ENCODE peak calls at places on chromosomes 2 and 18, in eight cellular contexts. L is A549, A is HepG2, S is endothelial cell of umbilical vein, V is K562, M is HCT116, E is H1, D is GM12878. W is an unnamed sample.
A peak's percentile ranks its signal among the peaks of the same experiment; 100 is the strongest.

GRCh38 chr18:7616661-7617060 is 49.5 kb downstream of the PTPRM start:
- DNase-seq in A (no peak), V (no peak), L (no peak), M (no peak), D (no peak), E (no peak), S (no peak), W (no peak)

GRCh38 chr2:33437297-33437696 is 39.2 kb upstream of the RASGRP3 start:
- DNase-seq in S (peak; percentile 28), A (no peak), D (no peak), V (peak; percentile 40), L (no peak), M (no peak), E (no peak), W (peak; percentile 97)

GRCh38 chr2:142678164-142678563 is 199.3 kb upstream of the KYNU start:
- DNase-seq in D (no peak), M (no peak), A (no peak), L (no peak), S (no peak), E (no peak), V (no peak), W (no peak)

GRCh38 chr18:5518899-5519371 is 24.9 kb downstream of the EPB41L3 start:
- DNase-seq in A (no peak), M (no peak), L (no peak), D (no peak), V (no peak), S (peak; percentile 81), E (no peak), W (peak; percentile 71)

GRCh38 chr2:215503381-215503780 is 67.5 kb upstream of the FN1 start:
- DNase-seq in A (no peak), E (no peak), M (no peak), L (no peak), S (no peak), D (no peak), V (no peak), W (no peak)

GRCh38 chr2:26401739-26402541 is at the start of gene DRC1:
- DNase-seq in D (no peak), A (no peak), V (no peak), S (peak; percentile 67), L (peak; percentile 98), E (peak; percentile 51), M (no peak), W (peak; percentile 67)

GRCh38 chr2:86769838-86770237 is 20.9 kb downstream of the CD8A start:
- DNase-seq in A (no peak), L (no peak), D (no peak), E (no peak), V (no peak), S (no peak), M (no peak), W (no peak)

GRCh38 chr2:166156985-166157490 is 29.2 kb upstream of the SCN1A start:
- DNase-seq in D (no peak), E (no peak), S (no peak), M (no peak), V (no peak), L (no peak), A (peak; percentile 74), W (no peak)

GRCh38 chr2:207115715-207116364 is 49.9 kb downstream of the KLF7 start:
- DNase-seq in S (peak; percentile 36), D (no peak), E (no peak), V (no peak), L (no peak), A (no peak), M (no peak), W (peak; percentile 63)

GRCh38 chr18:79954791-79955190 is 3.3 kb upstream of the SLC66A2 start:
- DNase-seq in D (no peak), M (no peak), L (no peak), E (no peak), V (no peak), S (no peak), A (no peak), W (no peak)

GRCh38 chr2:163701399-163702195 is 34.2 kb downstream of the FIGN start:
- DNase-seq in L (no peak), D (no peak), V (no peak), S (no peak), A (no peak), M (no peak), E (no peak), W (peak; percentile 6)
- H3K4me2 ChIP-seq in L (no peak overlapping the region), D (no peak overlapping the region), V (no peak overlapping the region), S (no peak overlapping the region), A (no peak overlapping the region), M (no peak overlapping the region), E (no peak overlapping the region), W (no peak overlapping the region)

DNA sequence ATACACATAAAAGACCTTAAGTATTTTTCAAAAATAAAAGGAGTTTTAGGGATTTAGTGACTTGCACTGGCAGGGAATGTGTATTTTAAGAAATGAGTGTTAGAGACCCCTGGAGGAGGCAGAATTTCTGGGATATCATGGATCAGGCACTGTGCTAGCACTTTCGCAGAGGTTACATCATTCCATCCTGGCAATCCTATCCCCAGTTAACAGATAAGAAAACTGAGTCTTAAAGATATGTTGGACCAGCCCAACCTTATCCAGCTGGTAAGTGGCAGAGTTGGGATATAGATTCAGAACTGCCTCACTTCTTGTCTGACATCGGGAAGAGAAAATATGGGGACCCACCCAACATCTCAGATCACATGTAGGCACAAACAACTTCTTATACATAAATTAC is 160.3 kb upstream of the EPAS1 start:
- DNase-seq in V (no peak), M (no peak), S (no peak), E (no peak), D (no peak), A (no peak), L (no peak), W (no peak)
- TF ChIP-seq POLR2A in V (no peak), M (no peak), S (no peak), E (no peak), D (no peak), A (no peak), L (no peak), W (no peak)

GRCh38 chr2:219433666-219434467 is 776 bp upstream of the SPEG start:
- DNase-seq in S (no peak), V (peak; percentile 75), A (peak; percentile 35), D (no peak), M (peak; percentile 69), E (peak; percentile 63), L (no peak), W (peak; percentile 71)
- H3K4me2 ChIP-seq in S (no peak overlapping the region), V (peak overlapping the region; percentile 18), A (no peak overlapping the region), D (no peak overlapping the region), M (peak overlapping the region; percentile 41), E (peak overlapping the region; percentile 94), L (no peak overlapping the region), W (no peak overlapping the region)

DNA sequence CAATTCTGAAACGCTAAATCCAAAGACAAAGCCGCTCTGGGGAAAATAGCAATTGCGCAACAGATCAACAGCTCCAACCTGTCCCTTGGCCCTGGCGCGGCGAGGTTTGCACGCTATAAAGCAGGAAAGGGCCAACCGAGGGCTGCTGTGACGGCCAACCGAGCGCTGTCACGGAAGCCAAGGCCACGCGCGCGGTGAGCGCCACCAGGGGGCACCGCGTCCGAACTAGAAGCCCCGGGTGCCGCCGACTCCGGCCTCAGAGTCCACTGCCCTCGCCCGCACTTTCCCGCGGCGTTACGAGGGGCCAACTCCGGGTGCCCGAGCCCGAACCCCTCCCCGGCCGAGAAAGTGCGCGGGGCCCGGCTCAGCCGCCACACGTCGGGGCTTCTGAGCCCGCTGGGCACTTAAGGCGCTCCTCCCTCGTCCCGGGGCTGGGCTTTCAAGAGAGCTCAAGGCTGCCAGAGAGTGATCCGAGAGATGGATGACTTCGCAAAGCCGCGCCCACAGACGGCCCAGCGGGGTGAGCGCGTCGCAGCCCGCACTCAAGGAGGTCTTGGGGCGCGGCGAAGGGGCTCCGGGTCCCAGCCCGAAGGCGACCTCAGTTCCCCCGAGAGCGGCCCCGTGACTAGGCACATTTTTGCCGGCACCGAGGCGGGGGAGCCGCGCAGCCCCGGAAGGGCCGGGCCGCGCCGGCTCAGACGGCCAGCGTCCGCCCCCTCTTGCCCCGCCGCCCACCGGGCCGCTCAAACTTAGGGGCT is 897 bp downstream of the NFE2L2 start:
- DNase-seq in D (peak; percentile 71), E (peak; percentile 44), M (peak; percentile 94), V (peak; percentile 89), L (peak; percentile 69), S (peak; percentile 97), A (peak; percentile 96), W (peak; percentile 97)
- TF ChIP-seq POLR2A in D (peak; percentile 81), E (peak; percentile 73), M (peak; percentile 49), V (peak; percentile 85), L (peak; percentile 24), S (peak; percentile 84), A (peak; percentile 89), W (peak; percentile 62)

GRCh38 chr2:69163556-69163955 is 150.6 kb downstream of the ANTXR1 start:
- DNase-seq in D (no peak), S (no peak), A (no peak), M (no peak), E (no peak), L (no peak), V (no peak), W (no peak)
- H3K4me2 ChIP-seq in D (peak overlapping the region; percentile 60), S (peak overlapping the region; percentile 85), A (no peak overlapping the region), M (peak overlapping the region; percentile 63), E (no peak overlapping the region), L (peak overlapping the region; percentile 68), V (no peak overlapping the region), W (no peak overlapping the region)

DNA sequence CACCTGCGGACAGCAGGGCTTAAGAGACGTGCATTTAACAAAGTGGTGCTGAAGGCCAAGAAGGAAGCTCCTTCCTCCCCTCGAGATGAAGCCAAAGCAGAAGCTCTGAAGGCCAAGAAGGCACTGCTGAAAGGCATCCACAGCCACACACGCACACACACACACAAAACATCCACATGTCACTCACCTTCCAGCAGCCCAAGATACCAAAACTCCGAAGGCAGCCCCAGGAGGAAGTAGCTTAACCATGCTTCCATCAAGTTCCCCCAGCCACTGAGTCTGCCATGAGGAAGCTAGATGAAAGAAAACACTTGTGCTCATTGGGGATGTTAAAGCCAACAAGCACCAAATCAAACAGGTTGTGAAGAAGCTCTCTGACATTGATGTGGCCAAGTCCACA is 175.7 kb upstream of the POU3F3 start:
- DNase-seq in S (no peak), E (no peak), D (no peak), A (no peak), M (no peak), L (no peak), V (no peak), W (no peak)
- TF ChIP-seq POLR2A in S (no peak), E (no peak), D (no peak), A (no peak), M (no peak), L (no peak), V (no peak), W (no peak)

GRCh38 chr18:55605820-55606252 is 17.8 kb upstream of the TCF4 start:
- DNase-seq in M (no peak), S (no peak), E (no peak), D (no peak), A (no peak), V (no peak), L (no peak), W (no peak)
- H3K4me2 ChIP-seq in M (no peak overlapping the region), S (no peak overlapping the region), E (no peak overlapping the region), D (no peak overlapping the region), A (no peak overlapping the region), V (no peak overlapping the region), L (no peak overlapping the region), W (no peak overlapping the region)

DNA sequence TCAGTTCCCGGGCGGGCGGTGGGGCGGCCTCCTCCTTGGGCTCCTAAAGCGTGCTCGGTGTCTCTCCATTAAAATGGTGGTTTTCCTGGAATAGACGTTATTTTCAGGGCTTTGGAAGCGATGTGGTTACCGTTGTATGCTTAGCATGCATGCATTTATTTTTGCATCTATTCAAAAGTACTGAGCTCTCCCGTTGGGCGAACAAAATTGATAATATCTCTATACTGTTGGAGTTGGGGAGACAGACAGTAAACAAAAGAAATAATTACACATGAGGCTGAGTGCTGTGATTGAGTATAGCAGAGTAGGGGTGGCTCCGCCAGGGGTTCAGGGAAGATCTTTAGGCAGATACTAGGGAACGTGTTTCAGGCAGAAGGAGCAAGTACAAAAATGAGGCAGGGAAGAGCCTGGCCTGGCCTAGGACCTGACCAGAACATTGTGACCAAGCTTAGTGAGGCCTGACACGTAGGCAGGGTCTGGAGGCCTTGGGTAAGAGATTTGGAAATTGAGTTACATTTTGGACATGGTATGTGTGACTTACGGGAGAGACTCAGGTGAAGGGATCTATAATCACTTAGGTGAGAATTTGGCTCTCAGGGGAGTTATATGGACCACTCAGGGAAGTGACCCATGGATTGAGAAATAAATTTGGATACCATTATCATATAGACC is 674 bp downstream of the NCAPH start:
- DNase-seq in V (no peak), M (no peak), L (no peak), E (no peak), D (no peak), S (no peak), A (no peak), W (no peak)
- TF ChIP-seq POLR2A in V (peak; percentile 81), M (peak; percentile 67), L (peak; percentile 56), E (peak; percentile 73), D (peak; percentile 77), S (peak; percentile 63), A (peak; percentile 25), W (peak; percentile 71)